ENCODE peak calls at places on chromosomes 5 and 9, in ten cellular contexts. C, M, Z, G, E, Q, V, D, W and T are unnamed samples.

GRCh38 chr5:139461698-139462097 is 845 bp downstream of the ECSCR start:
- DNase-seq in C (no peak), M (no peak), Z (no peak), G (peak), E (no peak), Q (no peak), V (no peak), D (no peak), W (no peak), T (no peak)

GRCh38 chr9:93673844-93674334 is 97.5 kb downstream of the PHF2 start:
- DNase-seq in C (peak), M (peak), Z (no peak), G (no peak), E (no peak), Q (no peak), V (peak), D (no peak), W (no peak), T (peak)

GRCh38 chr5:59390074-59390659 is 503.4 kb downstream of the PDE4D start:
- DNase-seq in C (no peak), M (no peak), Z (peak), G (no peak), E (no peak), Q (no peak), V (no peak), D (no peak), W (no peak), T (no peak)

GRCh38 chr5:127112347-127112864 is 39.1 kb upstream of the C5orf63 start:
- DNase-seq in C (no peak), M (no peak), Z (no peak), G (no peak), E (no peak), Q (no peak), V (no peak), D (no peak), W (no peak), T (no peak)

GRCh38 chr9:124657526-124657925 is 113.6 kb downstream of the NR6A1 start:
- DNase-seq in C (no peak), M (no peak), Z (no peak), G (no peak), E (no peak), Q (no peak), V (no peak), D (no peak), W (no peak), T (no peak)

GRCh38 chr5:138077064-138077696 is 6.7 kb upstream of the WNT8A start:
- DNase-seq in C (peak), M (no peak), Z (peak), G (peak), E (peak), Q (peak), V (no peak), D (peak), W (peak), T (peak)

GRCh38 chr5:79255786-79256557 is 20.0 kb downstream of the JMY start:
- DNase-seq in C (peak), M (no peak), Z (no peak), G (no peak), E (peak), Q (peak), V (no peak), D (no peak), W (no peak), T (peak)

GRCh38 chr9:102840356-102840755 is 154.8 kb upstream of the CYLC2 start:
- DNase-seq in C (no peak), M (no peak), Z (no peak), G (no peak), E (no peak), Q (no peak), V (no peak), D (no peak), W (no peak), T (no peak)

GRCh38 chr5:149497357-149497756 is 53.9 kb downstream of the CSNK1A1 start:
- DNase-seq in C (no peak), M (no peak), Z (no peak), G (no peak), E (no peak), Q (no peak), V (no peak), D (no peak), W (no peak), T (no peak)

GRCh38 chr9:136239963-136240330 is 5.7 kb downstream of the QSOX2 start:
- DNase-seq in C (no peak), M (no peak), Z (no peak), G (no peak), E (no peak), Q (peak), V (no peak), D (no peak), W (no peak), T (no peak)

GRCh38 chr9:22228542-22228941 is 218.1 kb upstream of the DMRTA1 start:
- DNase-seq in C (no peak), M (no peak), Z (no peak), G (no peak), E (no peak), Q (no peak), V (no peak), D (no peak), W (no peak), T (no peak)

GRCh38 chr5:149731332-149731616 is 1.2 kb downstream of the PPARGC1B start:
- DNase-seq in C (no peak), M (no peak), Z (no peak), G (no peak), E (no peak), Q (no peak), V (no peak), D (no peak), W (no peak), T (peak)

GRCh38 chr9:126514037-126514821 is 99.5 kb upstream of the LMX1B start:
- DNase-seq in C (peak), M (peak), Z (no peak), G (peak), E (peak), Q (no peak), V (no peak), D (peak), W (peak), T (peak)

GRCh38 chr5:76270214-76270613 is 132.9 kb upstream of the IQGAP2 start:
- DNase-seq in C (no peak), M (no peak), Z (no peak), G (no peak), E (no peak), Q (no peak), V (no peak), D (no peak), W (no peak), T (no peak)

GRCh38 chr5:72608297-72608696 is 101.1 kb upstream of the ZNF366 start:
- DNase-seq in C (no peak), M (no peak), Z (peak), G (no peak), E (peak), Q (no peak), V (no peak), D (peak), W (no peak), T (no peak)

GRCh38 chr9:28166179-28166578 is 592.9 kb upstream of the C9orf72 start:
- DNase-seq in C (no peak), M (no peak), Z (no peak), G (no peak), E (no peak), Q (no peak), V (no peak), D (no peak), W (no peak), T (no peak)

GRCh38 chr5:28523887-28524637 is 1485.7 kb upstream of the CDH9 start:
- DNase-seq in C (no peak), M (no peak), Z (no peak), G (no peak), E (no peak), Q (no peak), V (no peak), D (no peak), W (no peak), T (peak)

GRCh38 chr5:177576169-177576568 is 15.8 kb upstream of the TMED9 start:
- DNase-seq in C (no peak), M (no peak), Z (no peak), G (no peak), E (no peak), Q (no peak), V (no peak), D (no peak), W (no peak), T (no peak)

GRCh38 chr5:42015254-42015653 is 90.2 kb downstream of the FBXO4 start:
- DNase-seq in C (no peak), M (no peak), Z (no peak), G (no peak), E (no peak), Q (no peak), V (no peak), D (no peak), W (no peak), T (no peak)

GRCh38 chr5:38657020-38657419 is 100.6 kb upstream of the LIFR start:
- DNase-seq in C (no peak), M (no peak), Z (no peak), G (no peak), E (no peak), Q (no peak), V (no peak), D (no peak), W (no peak), T (no peak)

GRCh38 chr5:107504424-107504823 is 166.3 kb downstream of the EFNA5 start:
- DNase-seq in C (no peak), M (no peak), Z (no peak), G (no peak), E (no peak), Q (no peak), V (no peak), D (no peak), W (no peak), T (no peak)